ENCODE peak calls at places on chromosomes 3 and 15, in eight cellular contexts. A, F, Q, Z, S, O, D and P are unnamed samples.

GRCh38 chr3:45841701-45842491 is at the start of gene LZTFL1:
- DNase-seq in Z (peak), Q (peak), O (peak), A (peak), F (peak), S (peak), D (peak), P (peak)

GRCh38 chr3:183281126-183281797 is 28.2 kb downstream of the B3GNT5 start:
- DNase-seq in Q (no peak), S (no peak), F (no peak), A (no peak), Z (no peak), O (no peak), D (no peak), P (no peak)

GRCh38 chr3:12903881-12904280 is 62.5 kb upstream of the RPL32 start:
- DNase-seq in F (no peak), O (no peak), A (no peak), D (no peak), Z (no peak), S (no peak), Q (no peak), P (no peak)

GRCh38 chr3:175121225-175121624 is 262.1 kb downstream of the NAALADL2 start:
- DNase-seq in S (peak), Q (no peak), A (no peak), O (no peak), F (no peak), D (no peak), Z (peak), P (no peak)

GRCh38 chr15:66883322-66883911 is 181.4 kb downstream of the SMAD6 start:
- DNase-seq in A (no peak), F (no peak), O (no peak), Z (peak), S (no peak), D (peak), Q (no peak), P (peak)

GRCh38 chr15:57296473-57297162 is 79.7 kb upstream of the CGNL1 start:
- DNase-seq in A (no peak), S (no peak), O (no peak), Q (no peak), F (no peak), D (no peak), Z (no peak), P (no peak)

GRCh38 chr3:115693868-115694267 is 70.6 kb downstream of the GAP43 start:
- DNase-seq in Q (no peak), S (no peak), Z (no peak), O (no peak), A (no peak), D (no peak), F (no peak), P (no peak)

GRCh38 chr15:77527831-77528231 is 104.9 kb downstream of the LINGO1 start:
- DNase-seq in F (no peak), D (no peak), Z (no peak), O (no peak), S (no peak), Q (no peak), A (no peak), P (no peak)

GRCh38 chr3:12932347-12932746 is 91.0 kb upstream of the RPL32 start:
- DNase-seq in O (no peak), D (no peak), F (no peak), Q (no peak), Z (no peak), S (no peak), A (no peak), P (no peak)

GRCh38 chr3:123458255-123458654 is 9.4 kb upstream of the ADCY5 start:
- DNase-seq in A (no peak), O (no peak), Z (no peak), D (no peak), Q (no peak), F (no peak), S (no peak), P (no peak)

GRCh38 chr15:38740206-38740605 is 175.6 kb upstream of the RASGRP1 start:
- DNase-seq in O (no peak), S (no peak), D (no peak), A (no peak), F (no peak), Q (no peak), Z (no peak), P (no peak)

GRCh38 chr15:60649845-60650548 is 171.1 kb upstream of the ICE2 start:
- DNase-seq in Q (no peak), Z (peak), F (peak), O (peak), A (no peak), D (no peak), S (no peak), P (no peak)

GRCh38 chr15:93895976-93896770 is 335.2 kb upstream of the MCTP2 start:
- DNase-seq in S (no peak), O (no peak), Q (no peak), A (no peak), Z (no peak), F (no peak), D (no peak), P (no peak)

GRCh38 chr3:24523988-24524727 is 29.5 kb upstream of the THRB start:
- DNase-seq in D (no peak), O (no peak), S (no peak), A (no peak), Q (no peak), F (no peak), Z (peak), P (peak)

GRCh38 chr3:183823963-183824362 is 1.4 kb downstream of the MAP6D1 start:
- DNase-seq in Z (no peak), F (no peak), Q (no peak), S (no peak), D (no peak), O (no peak), A (no peak), P (no peak)

GRCh38 chr3:184506579-184506978 is 55.0 kb upstream of the EPHB3 start:
- DNase-seq in A (no peak), O (no peak), Q (no peak), S (peak), D (no peak), Z (no peak), F (no peak), P (peak)

GRCh38 chr15:70049701-70050445 is 47.8 kb downstream of the TLE3 start:
- DNase-seq in S (peak), Z (no peak), Q (no peak), F (peak), D (no peak), A (no peak), O (no peak), P (no peak)

GRCh38 chr3:141093971-141094401 is 42.8 kb downstream of the SPSB4 start:
- DNase-seq in D (no peak), O (no peak), Z (no peak), F (no peak), A (no peak), Q (no peak), S (peak), P (no peak)

GRCh38 chr3:42659451-42660130 is 6.1 kb downstream of the ZBTB47 start:
- DNase-seq in D (no peak), A (no peak), S (no peak), O (no peak), Z (no peak), F (no peak), Q (no peak), P (no peak)

GRCh38 chr3:127535901-127536817 is 54.4 kb downstream of the TPRA1 start:
- DNase-seq in O (no peak), D (no peak), S (no peak), F (no peak), Q (no peak), Z (no peak), A (no peak), P (no peak)